ENCODE peak calls at places on chromosomes 6 and 20, in eight cellular contexts. Y is ovary; J is CD8-positive, alpha-beta T cell; K is testis; V is endothelial cell of umbilical vein; X is HCT116; Z is left ventricle myocardium inferior; Q is SJSA1. S is an unnamed sample.

GRCh38 chr6:110357298-110357695 is 852 bp downstream of the METTL24 start:
- DNase-seq in Y (no peak), J (no peak), K (peak; percentile 19), V (no peak), X (no peak), Z (no peak), Q (no peak), S (no peak)

GRCh38 chr6:170132011-170132521 is 158.8 kb downstream of the DLL1 start:
- DNase-seq in Y (peak; percentile 0), J (no peak), K (peak; percentile 5), V (no peak), X (no peak), Z (no peak), Q (no peak), S (no peak)

GRCh38 chr6:122322824-122323223 is 76.6 kb upstream of the HSF2 start:
- DNase-seq in Y (no peak), J (no peak), K (no peak), V (peak; percentile 47), X (no peak), Z (no peak), Q (no peak), S (no peak)

GRCh38 chr6:119129148-119129967 is 50.9 kb upstream of the FAM184A start:
- DNase-seq in Y (no peak), J (no peak), K (no peak), V (peak; percentile 77), X (peak; percentile 72), Z (no peak), Q (no peak), S (peak; percentile 58)

GRCh38 chr20:35680464-35681183 is 15.9 kb upstream of the CPNE1 start:
- DNase-seq in Y (no peak), J (no peak), K (peak; percentile 2), V (no peak), X (no peak), Z (no peak), Q (no peak), S (no peak)

GRCh38 chr6:36691612-36692011 is 6.0 kb upstream of the RAB44 start:
- DNase-seq in Y (peak; percentile 4), J (no peak), K (no peak), V (no peak), X (no peak), Z (no peak), Q (no peak), S (no peak)

GRCh38 chr6:81781624-81782023 is 29.1 kb upstream of the TENT5A start:
- DNase-seq in Y (no peak), J (no peak), K (no peak), V (no peak), X (no peak), Z (no peak), Q (no peak), S (no peak)

GRCh38 chr6:79833264-79833663 is 114.1 kb downstream of the ELOVL4 start:
- DNase-seq in Y (no peak), J (no peak), K (no peak), V (no peak), X (no peak), Z (no peak), Q (no peak), S (no peak)

GRCh38 chr6:87210979-87211378 is 55.6 kb downstream of the ZNF292 start:
- DNase-seq in Y (no peak), J (no peak), K (no peak), V (no peak), X (no peak), Z (no peak), Q (no peak), S (no peak)

GRCh38 chr6:4133941-4134838 is 1.2 kb downstream of the ECI2 start:
- DNase-seq in Y (peak; percentile 25), J (no peak), K (peak; percentile 36), V (peak; percentile 44), X (no peak), Z (peak; percentile 26), Q (no peak), S (peak; percentile 52)

GRCh38 chr6:52176550-52176949 is 9.6 kb upstream of the IL17A start:
- DNase-seq in Y (no peak), J (no peak), K (no peak), V (no peak), X (no peak), Z (no peak), Q (no peak), S (no peak)

GRCh38 chr20:31863296-31864085 is 6.8 kb downstream of the DUSP15 start:
- DNase-seq in Y (no peak), J (no peak), K (no peak), V (no peak), X (no peak), Z (no peak), Q (no peak), S (no peak)

GRCh38 chr6:168718821-168719475 is 278.0 kb downstream of the SMOC2 start:
- DNase-seq in Y (no peak), J (no peak), K (no peak), V (no peak), X (no peak), Z (no peak), Q (no peak), S (no peak)

GRCh38 chr20:41889125-41889870 is 271.1 kb upstream of the CHD6 start:
- DNase-seq in Y (no peak), J (no peak), K (peak; percentile 22), V (no peak), X (peak; percentile 1), Z (no peak), Q (no peak), S (no peak)

GRCh38 chr20:38129893-38130609 is 35.0 kb downstream of the TGM2 start:
- DNase-seq in Y (no peak), J (no peak), K (no peak), V (no peak), X (no peak), Z (no peak), Q (no peak), S (no peak)
- H3K4me1 ChIP-seq in Y (peaks cover 15% of the 10 kb centered on the region), J (no peaks in the 10 kb centered on the region), K (peaks cover 24% of the 10 kb centered on the region), V (peaks cover 59% of the 10 kb centered on the region), X (peaks cover 40% of the 10 kb centered on the region), Z (peaks cover 76% of the 10 kb centered on the region), Q (peaks cover 55% of the 10 kb centered on the region), S (peaks cover 7% of the 10 kb centered on the region)

GRCh38 chr6:111715321-111715720 is 109.6 kb upstream of the TRAF3IP2 start:
- DNase-seq in Y (no peak), J (no peak), K (no peak), V (no peak), X (no peak), Z (no peak), Q (no peak), S (no peak)
- H3K4me1 ChIP-seq in Y (peaks cover 10% of the 10 kb centered on the region), J (peaks cover 32% of the 10 kb centered on the region), K (peaks cover 8% of the 10 kb centered on the region), V (peaks cover under 1% of the 10 kb centered on the region), X (no peaks in the 10 kb centered on the region), Z (peaks cover 31% of the 10 kb centered on the region), Q (peaks cover 14% of the 10 kb centered on the region), S (peaks cover 6% of the 10 kb centered on the region)

DNA sequence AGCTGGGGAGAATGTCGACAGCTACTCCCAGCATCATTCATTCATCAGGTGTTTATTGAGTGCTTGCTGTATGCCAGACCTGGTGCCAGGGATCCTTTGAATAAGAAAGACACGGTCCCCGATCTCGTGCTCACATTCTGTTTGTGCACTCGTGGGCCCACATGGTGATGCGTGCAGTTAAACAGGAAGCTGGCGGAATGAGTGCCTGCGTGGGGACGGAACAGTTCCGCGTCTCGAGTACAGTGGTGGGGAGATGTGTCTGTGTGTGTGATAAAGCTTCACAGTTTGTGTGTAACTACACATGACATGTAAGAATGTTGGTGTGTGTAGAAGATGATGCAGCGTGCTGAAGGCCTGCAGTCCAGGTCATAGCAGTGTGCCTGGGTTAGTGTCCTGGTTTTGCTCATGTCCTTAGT is 6.5 kb downstream of the RBM38 start:
- DNase-seq in Y (no peak), J (peak; percentile 55), K (no peak), V (no peak), X (no peak), Z (peak; percentile 12), Q (no peak), S (no peak)
- H3K4me1 ChIP-seq in Y (peaks cover 44% of the 10 kb centered on the region), J (peaks cover 93% of the 10 kb centered on the region), K (peaks cover 76% of the 10 kb centered on the region), V (peaks cover 8% of the 10 kb centered on the region), X (peaks cover 1% of the 10 kb centered on the region), Z (peaks cover 98% of the 10 kb centered on the region), Q (peaks cover 30% of the 10 kb centered on the region), S (peaks cover 41% of the 10 kb centered on the region)

GRCh38 chr6:43089467-43089866 is 13.4 kb downstream of the PTK7 start:
- DNase-seq in Y (no peak), J (no peak), K (no peak), V (no peak), X (no peak), Z (no peak), Q (no peak), S (no peak)
- H3K4me1 ChIP-seq in Y (peaks cover 5% of the 10 kb centered on the region), J (no peaks in the 10 kb centered on the region), K (peaks cover 25% of the 10 kb centered on the region), V (peaks cover 7% of the 10 kb centered on the region), X (peaks cover 73% of the 10 kb centered on the region), Z (no peaks in the 10 kb centered on the region), Q (peaks cover 32% of the 10 kb centered on the region), S (no peaks in the 10 kb centered on the region)

GRCh38 chr20:55515831-55516230 is 489.5 kb downstream of the CBLN4 start:
- DNase-seq in Y (no peak), J (no peak), K (no peak), V (no peak), X (no peak), Z (no peak), Q (no peak), S (no peak)
- H3K4me1 ChIP-seq in Y (no peaks in the 10 kb centered on the region), J (no peaks in the 10 kb centered on the region), K (no peaks in the 10 kb centered on the region), V (no peaks in the 10 kb centered on the region), X (no peaks in the 10 kb centered on the region), Z (no peaks in the 10 kb centered on the region), Q (no peaks in the 10 kb centered on the region), S (no peaks in the 10 kb centered on the region)

DNA sequence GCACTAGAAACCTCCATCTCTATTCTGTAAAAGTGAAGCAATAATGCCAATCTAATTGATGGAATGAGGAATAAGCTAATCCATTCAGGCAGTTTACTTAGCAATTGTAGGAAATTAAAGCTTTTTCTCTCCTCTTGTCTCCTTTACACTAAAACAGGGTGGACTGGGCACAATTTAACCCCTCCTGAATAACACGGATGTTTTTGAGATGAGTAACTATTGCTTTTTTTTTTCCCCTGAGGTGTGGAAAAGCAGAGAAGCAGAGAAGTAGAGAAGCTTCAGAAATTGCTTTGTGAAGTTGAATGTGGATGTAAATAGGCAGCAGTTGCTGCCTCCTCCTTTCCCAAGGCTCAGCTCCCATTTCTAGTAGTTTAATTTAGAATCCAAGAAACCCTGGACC is 40.0 kb upstream of the GCNT2 start:
- DNase-seq in Y (no peak), J (no peak), K (no peak), V (no peak), X (no peak), Z (no peak), Q (no peak), S (no peak)
- H3K4me1 ChIP-seq in Y (no peaks in the 10 kb centered on the region), J (no peaks in the 10 kb centered on the region), K (no peaks in the 10 kb centered on the region), V (no peaks in the 10 kb centered on the region), X (no peaks in the 10 kb centered on the region), Z (no peaks in the 10 kb centered on the region), Q (peaks cover 24% of the 10 kb centered on the region), S (no peaks in the 10 kb centered on the region)

DNA sequence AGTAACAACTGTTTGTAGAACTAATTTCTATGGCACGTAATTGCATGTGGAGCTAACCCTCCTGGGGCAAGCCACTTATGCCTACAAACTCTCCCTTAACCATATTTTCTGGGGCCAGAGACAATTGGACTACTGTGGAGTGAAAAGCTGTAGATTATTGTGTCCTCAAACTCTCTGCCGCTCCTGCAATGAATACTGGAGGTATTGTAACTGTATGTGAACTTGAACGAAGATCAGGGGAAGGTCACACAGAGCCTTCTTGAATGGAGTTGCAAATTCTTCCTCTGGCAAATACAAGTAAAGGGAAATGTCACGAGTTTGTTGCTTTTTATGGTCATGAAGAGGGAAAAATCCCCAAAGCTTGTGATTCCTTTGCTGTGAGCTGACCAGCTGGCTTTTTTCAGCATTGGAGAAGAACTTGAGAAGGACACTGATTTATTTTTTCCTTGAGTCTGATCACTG is 18.2 kb downstream of the AKAP12 start:
- DNase-seq in Y (no peak), J (no peak), K (peak; percentile 41), V (no peak), X (no peak), Z (no peak), Q (no peak), S (no peak)
- H3K4me1 ChIP-seq in Y (peaks cover 5% of the 10 kb centered on the region), J (no peaks in the 10 kb centered on the region), K (peaks cover 9% of the 10 kb centered on the region), V (peaks cover 9% of the 10 kb centered on the region), X (no peaks in the 10 kb centered on the region), Z (peaks cover 22% of the 10 kb centered on the region), Q (peaks cover 39% of the 10 kb centered on the region), S (no peaks in the 10 kb centered on the region)

GRCh38 chr20:17862171-17862570 is 106.4 kb downstream of the SNX5 start:
- DNase-seq in Y (no peak), J (no peak), K (no peak), V (no peak), X (no peak), Z (no peak), Q (no peak), S (no peak)
- H3K4me1 ChIP-seq in Y (peaks cover 7% of the 10 kb centered on the region), J (peaks cover 14% of the 10 kb centered on the region), K (peaks cover 20% of the 10 kb centered on the region), V (no peaks in the 10 kb centered on the region), X (no peaks in the 10 kb centered on the region), Z (peaks cover 25% of the 10 kb centered on the region), Q (no peaks in the 10 kb centered on the region), S (peaks cover 4% of the 10 kb centered on the region)